ENCODE peak calls at places on chromosomes 16 and 17, in six cellular contexts. V, N, Y, F, Z and A are unnamed samples.
A peak's percentile ranks its signal among the peaks of the same experiment; 100 is the strongest.

GRCh38 chr17:32429598-32429997 is 14.7 kb upstream of the PSMD11 start:
- DNase-seq in V (no peak), N (no peak), Y (no peak), F (no peak), Z (no peak), A (no peak)

GRCh38 chr17:29181226-29181625 is 1.0 kb upstream of the MYO18A start:
- DNase-seq in V (no peak), N (no peak), Y (no peak), F (no peak), Z (no peak), A (no peak)

GRCh38 chr16:2992383-2993081 is 12.3 kb upstream of the PKMYT1 start:
- DNase-seq in V (no peak), N (no peak), Y (no peak), F (no peak), Z (no peak), A (no peak)

GRCh38 chr16:2092866-2093265 is 42.8 kb downstream of the PKD1 start:
- DNase-seq in V (no peak), N (no peak), Y (no peak), F (no peak), Z (no peak), A (no peak)

GRCh38 chr17:78723001-78723796 is 58.9 kb downstream of the CYTH1 start:
- DNase-seq in V (no peak), N (no peak), Y (no peak), F (no peak), Z (no peak), A (no peak)

GRCh38 chr17:34616148-34616547 is 36.8 kb downstream of the TMEM132E start:
- DNase-seq in V (no peak), N (no peak), Y (no peak), F (no peak), Z (no peak), A (no peak)

GRCh38 chr16:5060073-5060641 is 5.6 kb downstream of the C16orf89 start:
- DNase-seq in V (peak; percentile 26), N (no peak), Y (no peak), F (no peak), Z (no peak), A (no peak)

GRCh38 chr17:82941021-82942001 is 101.5 kb upstream of the ZNF750 start:
- DNase-seq in V (no peak), N (no peak), Y (no peak), F (peak; percentile 16), Z (no peak), A (no peak)

GRCh38 chr17:8481089-8481488 is 45.4 kb downstream of the NDEL1 start:
- DNase-seq in V (no peak), N (no peak), Y (no peak), F (no peak), Z (no peak), A (no peak)

GRCh38 chr16:10579575-10579964 is 828 bp downstream of the EMP2 start:
- DNase-seq in V (no peak), N (no peak), Y (no peak), F (no peak), Z (no peak), A (no peak)

GRCh38 chr17:64778367-64779290 is 116.5 kb upstream of the SMURF2 start:
- DNase-seq in V (no peak), N (peak; percentile 47), Y (no peak), F (no peak), Z (no peak), A (no peak)

GRCh38 chr16:4179763-4180260 is 62.1 kb downstream of the SRL start:
- DNase-seq in V (no peak), N (no peak), Y (no peak), F (no peak), Z (no peak), A (no peak)

GRCh38 chr17:27445971-27446370 is 10.3 kb upstream of the KSR1 start:
- DNase-seq in V (no peak), N (no peak), Y (no peak), F (no peak), Z (no peak), A (no peak)

GRCh38 chr17:64103751-64104364 is 26.1 kb downstream of the ERN1 start:
- DNase-seq in V (peak; percentile 53), N (peak; percentile 34), Y (no peak), F (no peak), Z (no peak), A (no peak)

GRCh38 chr16:87248704-87249103 is 68.5 kb downstream of the C16orf95 start:
- DNase-seq in V (no peak), N (no peak), Y (no peak), F (no peak), Z (no peak), A (no peak)

GRCh38 chr16:3999479-3999868 is 116.8 kb downstream of the ADCY9 start:
- DNase-seq in V (no peak), N (no peak), Y (peak; percentile 31), F (no peak), Z (no peak), A (peak; percentile 54)

GRCh38 chr16:15643453-15644305 is 725 bp upstream of the MARF1 start:
- DNase-seq in V (no peak), N (no peak), Y (no peak), F (no peak), Z (no peak), A (no peak)

GRCh38 chr17:79504181-79504605 is 106.7 kb downstream of the RBFOX3 start:
- DNase-seq in V (no peak), N (no peak), Y (no peak), F (no peak), Z (no peak), A (no peak)

GRCh38 chr17:58308985-58309917 is 19.3 kb downstream of the TSPOAP1 start:
- DNase-seq in V (peak; percentile 48), N (no peak), Y (no peak), F (no peak), Z (peak; percentile 89), A (no peak)

GRCh38 chr17:69913241-69914015 is 161.6 kb upstream of the KCNJ16 start:
- DNase-seq in V (no peak), N (no peak), Y (no peak), F (no peak), Z (no peak), A (no peak)
- TF ChIP-seq CTCF in V (no peak), N (no peak), Y (no peak), F (no peak), Z (no peak), A (no peak)

GRCh38 chr17:19397556-19398041 is 10.6 kb upstream of the MFAP4 start:
- DNase-seq in V (no peak), N (no peak), Y (no peak), F (no peak), Z (no peak), A (no peak)
- TF ChIP-seq CTCF in V (no peak), N (peak; percentile 56), Y (no peak), F (no peak), Z (no peak), A (no peak)

GRCh38 chr17:44007346-44008204 is 3.2 kb downstream of the NAGS start:
- DNase-seq in V (peak; percentile 49), N (no peak), Y (no peak), F (no peak), Z (no peak), A (no peak)
- TF ChIP-seq CTCF in V (peak; percentile 12), N (no peak), Y (no peak), F (no peak), Z (no peak), A (no peak)

GRCh38 chr16:13926507-13926906 is 6.6 kb downstream of the ERCC4 start:
- DNase-seq in V (no peak), N (no peak), Y (no peak), F (no peak), Z (no peak), A (no peak)

GRCh38 chr16:13921328-13921727 is 1.4 kb downstream of the ERCC4 start:
- DNase-seq in V (no peak), N (no peak), Y (no peak), F (no peak), Z (no peak), A (no peak)

GRCh38 chr16:13920510-13920818 is 510 bp downstream of the ERCC4 start:
- DNase-seq in V (no peak), N (no peak), Y (no peak), F (no peak), Z (no peak), A (no peak)

GRCh38 chr16:13919683-13920509 is at the start of gene ERCC4:
- DNase-seq in V (peak; percentile 99), N (peak; percentile 96), Y (peak; percentile 96), F (peak; percentile 100), Z (peak; percentile 99), A (peak; percentile 96)

GRCh38 chr16:13923703-13924298 is 3.8 kb downstream of the ERCC4 start:
- DNase-seq in V (no peak), N (peak; percentile 23), Y (no peak), F (no peak), Z (no peak), A (peak; percentile 22)
- TF ChIP-seq CTCF in V (peak; percentile 75), N (peak; percentile 39), Y (peak; percentile 39), F (no peak), Z (peak; percentile 57), A (peak; percentile 23)